ENCODE peak calls at places on chromosomes 3 and 15, in six cellular contexts. M, J, X, P, C and I are unnamed samples.

GRCh38 chr3:39126532-39127071 is 19.1 kb downstream of the TTC21A start:
- DNase-seq in M (peak), J (peak), X (no peak), P (no peak), C (no peak), I (no peak)

GRCh38 chr3:140363801-140364200 is 314.1 kb upstream of the TRIM42 start:
- DNase-seq in M (no peak), J (no peak), X (no peak), P (no peak), C (no peak), I (no peak)

GRCh38 chr15:98649996-98650870 is 1.9 kb downstream of the IGF1R start:
- DNase-seq in M (peak), J (peak), X (peak), P (no peak), C (peak), I (peak)

GRCh38 chr15:51874751-51875644 is 45.5 kb downstream of the TMOD3 start:
- DNase-seq in M (no peak), J (peak), X (no peak), P (no peak), C (no peak), I (no peak)

GRCh38 chr3:28612232-28612631 is 263.6 kb upstream of the AZI2 start:
- DNase-seq in M (no peak), J (no peak), X (no peak), P (no peak), C (no peak), I (no peak)

GRCh38 chr3:117846238-117846637 is 1136.7 kb downstream of the TUSC7 start:
- DNase-seq in M (peak), J (no peak), X (no peak), P (no peak), C (no peak), I (no peak)

GRCh38 chr3:42712344-42712648 is 9.7 kb upstream of the HHATL start:
- DNase-seq in M (no peak), J (no peak), X (no peak), P (no peak), C (no peak), I (no peak)

GRCh38 chr3:189787622-189788021 is 156.4 kb downstream of the TP63 start:
- DNase-seq in M (no peak), J (peak), X (no peak), P (no peak), C (no peak), I (no peak)

GRCh38 chr3:152071315-152071714 is 197.4 kb upstream of the MBNL1 start:
- DNase-seq in M (no peak), J (no peak), X (no peak), P (no peak), C (no peak), I (no peak)

GRCh38 chr3:100590114-100590839 is 19.1 kb upstream of the ADGRG7 start:
- DNase-seq in M (peak), J (peak), X (no peak), P (peak), C (no peak), I (peak)

GRCh38 chr3:13377021-13377420 is 43.1 kb downstream of the NUP210 start:
- DNase-seq in M (no peak), J (no peak), X (no peak), P (no peak), C (no peak), I (no peak)

GRCh38 chr15:67406257-67406861 is 114.6 kb upstream of the C15orf61 start:
- DNase-seq in M (no peak), J (peak), X (no peak), P (no peak), C (no peak), I (no peak)

GRCh38 chr3:137767146-137768020 is 3.3 kb downstream of the SOX14 start:
- DNase-seq in M (no peak), J (no peak), X (no peak), P (no peak), C (no peak), I (no peak)

GRCh38 chr3:9122732-9123364 is 126.6 kb downstream of the SRGAP3 start:
- DNase-seq in M (no peak), J (no peak), X (no peak), P (no peak), C (no peak), I (no peak)

GRCh38 chr15:76185716-76186115 is 125.6 kb downstream of the ETFA start:
- DNase-seq in M (no peak), J (peak), X (no peak), P (no peak), C (peak), I (no peak)

GRCh38 chr3:37995652-37996641 is 5.4 kb downstream of the VILL start:
- DNase-seq in M (no peak), J (no peak), X (no peak), P (no peak), C (no peak), I (no peak)

GRCh38 chr15:67783303-67783702 is 42.0 kb upstream of the SKOR1 start:
- DNase-seq in M (no peak), J (no peak), X (no peak), P (no peak), C (peak), I (no peak)

GRCh38 chr3:71389911-71390573 is 193.5 kb downstream of the FOXP1 start:
- DNase-seq in M (peak), J (peak), X (no peak), P (no peak), C (no peak), I (peak)

GRCh38 chr3:72722930-72723726 is 125.1 kb downstream of the SHQ1 start:
- DNase-seq in M (peak), J (peak), X (no peak), P (peak), C (peak), I (peak)

GRCh38 chr3:123322866-123323265 is 121.1 kb downstream of the SEC22A start:
- DNase-seq in M (no peak), J (no peak), X (no peak), P (no peak), C (no peak), I (no peak)